ENCODE peak calls at places on chromosomes 7 and 10, in five cellular contexts. W, Y, B, Z and C are unnamed samples.

GRCh38 chr10:26173837-26174236 is 42.7 kb upstream of the GAD2 start:
- DNase-seq in W (no peak), Z (no peak), Y (no peak), B (no peak), C (no peak)

GRCh38 chr7:36415104-36415503 is 25.4 kb downstream of the ANLN start:
- DNase-seq in Z (no peak), W (no peak), Y (no peak), B (no peak), C (no peak)

GRCh38 chr7:44072364-44073231 is 7.2 kb upstream of the PGAM2 start:
- DNase-seq in B (peak), Y (peak), Z (peak), W (peak), C (peak)

GRCh38 chr10:95517536-95518454 is 43.4 kb downstream of the SORBS1 start:
- DNase-seq in Y (peak), B (peak), W (no peak), Z (no peak), C (no peak)

GRCh38 chr7:128929201-128929808 is 8.4 kb upstream of the IRF5 start:
- DNase-seq in Z (no peak), Y (no peak), W (no peak), B (no peak), C (no peak)

GRCh38 chr10:95783741-95784140 is 27.8 kb downstream of the ENTPD1 start:
- DNase-seq in W (no peak), B (no peak), Y (no peak), Z (no peak), C (no peak)

GRCh38 chr7:38975944-38976392 is 1.7 kb upstream of the POU6F2 start:
- DNase-seq in Z (no peak), Y (no peak), W (no peak), B (peak), C (no peak)

GRCh38 chr7:144786522-144786921 is 49.3 kb downstream of the TPK1 start:
- DNase-seq in B (no peak), Z (no peak), Y (no peak), W (no peak), C (peak)

GRCh38 chr7:124552217-124552616 is 213.4 kb downstream of the GPR37 start:
- DNase-seq in W (no peak), Z (no peak), B (no peak), Y (peak), C (peak)

GRCh38 chr7:42550706-42551470 is 313.9 kb upstream of the GLI3 start:
- DNase-seq in Y (no peak), B (no peak), Z (no peak), W (no peak), C (no peak)

GRCh38 chr7:139456511-139456910 is 27.0 kb downstream of the KLRG2 start:
- DNase-seq in Y (no peak), Z (no peak), W (no peak), B (no peak), C (no peak)

GRCh38 chr10:79067241-79068202 is 1.2 kb upstream of the ZMIZ1 start:
- DNase-seq in Y (peak), W (peak), B (peak), Z (peak), C (peak)

GRCh38 chr7:51162724-51163329 is 153.8 kb downstream of the COBL start:
- DNase-seq in Y (peak), Z (peak), B (peak), W (peak), C (peak)

GRCh38 chr7:2143981-2144595 is 88.7 kb downstream of the MAD1L1 start:
- DNase-seq in B (no peak), W (no peak), Y (no peak), Z (no peak), C (no peak)

GRCh38 chr7:53642361-53642760 is 606.9 kb downstream of the POM121L12 start:
- DNase-seq in Y (no peak), Z (no peak), B (no peak), W (no peak), C (no peak)

GRCh38 chr10:73092830-73093229 is 3.8 kb downstream of the P4HA1 start:
- DNase-seq in Y (no peak), B (no peak), W (no peak), Z (no peak), C (no peak)

GRCh38 chr7:138613630-138614029 is 87.5 kb downstream of the SVOPL start:
- DNase-seq in B (no peak), W (no peak), Y (no peak), Z (no peak), C (no peak)

GRCh38 chr10:25483999-25484398 is 309.2 kb downstream of the GPR158 start:
- DNase-seq in Z (no peak), B (no peak), W (no peak), Y (no peak), C (no peak)

GRCh38 chr10:120999868-121000267 is 148.7 kb downstream of the WDR11 start:
- DNase-seq in Y (no peak), Z (no peak), W (no peak), B (no peak), C (no peak)

GRCh38 chr7:22874904-22875303 is 52.3 kb upstream of the TOMM7 start:
- DNase-seq in Z (no peak), Y (no peak), W (no peak), B (no peak), C (no peak)

GRCh38 chr10:101287922-101288638 is 58.8 kb upstream of the LBX1 start:
- DNase-seq in B (no peak), W (no peak), Z (no peak), Y (no peak), C (peak)
- TF ChIP-seq CTCF in B (no peak), W (no peak), Z (no peak), Y (no peak), C (peak)

GRCh38 chr10:97335188-97335619 is 675 bp upstream of the FRAT2 start:
- DNase-seq in Y (no peak), Z (no peak), W (peak), B (no peak), C (no peak)

GRCh38 chr10:97332586-97333350 is 1.8 kb downstream of the FRAT2 start:
- DNase-seq in B (peak), W (peak), Y (peak), Z (no peak), C (peak)

GRCh38 chr10:97334370-97335175 is at the start of gene FRAT2:
- DNase-seq in Z (peak), Y (peak), W (peak), B (peak), C (peak)

GRCh38 chr10:97333601-97334369 is 744 bp downstream of the FRAT2 start:
- DNase-seq in Z (no peak), W (peak), B (peak), Y (peak), C (peak)

DNA sequence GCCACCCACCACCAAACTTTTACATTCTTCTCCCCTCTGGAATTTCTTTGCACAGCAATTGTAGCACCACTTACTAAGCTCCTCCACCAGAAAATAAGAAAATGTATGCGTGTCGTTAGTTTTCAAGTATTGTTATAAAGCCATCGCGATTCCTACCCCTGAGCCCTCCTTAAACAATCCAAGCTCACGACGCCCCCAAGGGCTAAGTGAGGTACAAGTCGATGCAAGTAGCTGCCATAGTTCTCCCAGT is 1.3 kb downstream of the FRAT2 start:
- DNase-seq in Y (no peak), Z (no peak), B (no peak), W (no peak), C (peak)
- TF ChIP-seq CTCF in Y (no peak), Z (no peak), B (no peak), W (peak), C (no peak)

GRCh38 chr7:134357486-134357885 is 40.8 kb upstream of the SLC35B4 start:
- DNase-seq in Z (no peak), B (no peak), W (no peak), Y (no peak), C (no peak)
- TF ChIP-seq CTCF in Z (no peak), B (no peak), W (no peak), Y (no peak), C (no peak)

DNA sequence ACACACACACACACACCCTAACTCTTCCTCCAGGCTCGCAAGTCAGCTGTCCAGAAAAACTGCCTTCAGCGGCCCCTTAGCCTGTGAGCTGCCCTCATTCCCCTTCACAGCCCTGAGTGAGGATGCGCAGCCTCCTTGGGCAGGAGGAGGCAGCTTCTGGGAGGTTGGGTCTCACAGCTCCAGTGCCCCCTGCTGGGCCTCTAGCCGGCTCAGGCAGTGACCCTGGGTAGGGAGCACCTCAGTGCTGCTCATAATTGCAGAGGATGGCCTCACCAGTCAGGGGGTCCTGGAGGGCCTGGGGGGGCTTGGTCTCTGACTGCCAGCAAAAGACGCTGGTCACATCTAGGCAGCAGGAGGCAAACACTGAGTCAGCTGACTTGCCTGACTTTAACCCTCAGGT is 43.7 kb downstream of the ZNF273 start:
- DNase-seq in Y (no peak), W (no peak), Z (no peak), B (no peak), C (no peak)
- TF ChIP-seq CTCF in Y (no peak), W (no peak), Z (no peak), B (no peak), C (no peak)

GRCh38 chr7:55415173-55415778 is 50.1 kb downstream of the LANCL2 start:
- DNase-seq in W (peak), Y (peak), Z (peak), B (peak), C (peak)
- TF ChIP-seq CTCF in W (peak), Y (peak), Z (peak), B (peak), C (peak)

GRCh38 chr7:12519682-12520009 is 50.9 kb upstream of the SCIN start:
- DNase-seq in Y (no peak), Z (no peak), B (no peak), W (no peak), C (no peak)

GRCh38 chr7:12524794-12525386 is 45.6 kb upstream of the SCIN start:
- DNase-seq in W (no peak), Z (no peak), Y (peak), B (no peak), C (peak)

GRCh38 chr7:12517451-12517850 is 53.1 kb upstream of the SCIN start:
- DNase-seq in Y (no peak), W (no peak), B (no peak), Z (no peak), C (no peak)

GRCh38 chr7:12518920-12519681 is 51.4 kb upstream of the SCIN start:
- DNase-seq in Y (peak), W (no peak), B (no peak), Z (no peak), C (peak)
- TF ChIP-seq CTCF in Y (peak), W (no peak), B (no peak), Z (no peak), C (peak)

DNA sequence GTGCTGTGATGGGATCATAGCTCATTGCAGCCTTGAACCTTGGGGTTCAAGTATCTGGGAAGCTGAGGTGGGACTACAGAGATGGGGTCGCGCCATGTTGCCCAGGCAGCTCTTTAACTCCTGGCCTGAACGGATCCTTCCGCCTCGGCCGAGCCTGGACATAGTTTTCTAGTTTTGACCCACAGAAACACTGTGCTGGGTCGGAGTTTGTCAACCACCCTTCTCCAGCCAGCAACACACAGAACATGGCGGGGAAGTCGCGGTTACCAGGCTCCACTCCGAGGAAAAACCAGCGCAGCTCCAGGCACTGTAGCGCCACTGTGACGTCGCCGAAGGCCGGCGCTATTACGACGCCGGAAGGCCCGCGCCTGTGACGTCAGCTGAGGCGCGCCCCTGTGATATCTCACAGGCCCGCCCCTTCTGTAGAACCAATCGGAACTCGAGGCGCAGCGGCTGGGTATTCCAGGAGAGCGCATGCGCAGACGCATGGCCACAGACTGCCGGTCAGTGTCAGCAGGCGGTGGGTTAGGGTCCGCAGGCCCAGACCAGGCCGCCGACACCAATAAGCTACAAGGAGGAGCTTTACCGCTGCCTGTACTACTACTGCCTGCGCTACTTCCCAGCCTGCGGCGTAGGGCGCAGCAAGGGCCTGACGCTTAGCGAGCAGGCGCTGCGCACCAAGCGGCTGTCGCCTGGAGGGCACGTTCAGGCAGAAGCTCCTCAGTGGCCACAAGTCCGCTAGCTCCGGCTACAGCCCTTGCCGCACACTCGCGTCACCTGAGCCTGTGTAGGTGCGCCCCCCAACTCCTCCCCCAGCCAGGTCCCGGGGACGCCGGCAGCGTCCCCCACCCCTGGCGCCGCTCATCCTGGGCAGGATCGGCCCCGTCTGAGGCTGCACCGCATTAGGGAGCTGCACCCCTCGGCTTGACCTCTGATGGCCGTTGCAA is 135.2 kb upstream of the KCTD7 start:
- DNase-seq in W (peak), Y (peak), Z (peak), B (peak), C (peak)
- TF ChIP-seq CTCF in W (peak), Y (no peak), Z (peak), B (no peak), C (peak)

GRCh38 chr7:117312593-117312992 is 10.3 kb downstream of the WNT2 start:
- DNase-seq in Z (no peak), B (no peak), Y (no peak), W (no peak), C (no peak)
- TF ChIP-seq CTCF in Z (no peak), B (no peak), Y (no peak), W (no peak), C (no peak)

GRCh38 chr10:15725603-15726002 is 5.9 kb upstream of the ITGA8 start:
- DNase-seq in Z (no peak), Y (peak), W (peak), B (no peak), C (peak)
- TF ChIP-seq CTCF in Z (peak), Y (peak), W (peak), B (no peak), C (peak)

GRCh38 chr10:84534168-84534567 is 205.8 kb downstream of the CCSER2 start:
- DNase-seq in Y (no peak), Z (no peak), B (no peak), W (no peak), C (no peak)
- TF ChIP-seq CTCF in Y (no peak), Z (no peak), B (no peak), W (no peak), C (peak)